ENCODE peak calls at places on chromosomes 12 and 14, in five cellular contexts. H, E, V, I and Q are unnamed samples.
A peak's percentile ranks its signal among the peaks of the same experiment; 100 is the strongest.

GRCh38 chr14:106141242-106142220 is 615.1 kb downstream of the TMEM121 start:
- DNase-seq in H (peak; percentile 60), E (no peak), V (no peak), I (no peak), Q (no peak)

GRCh38 chr12:27593266-27593665 is 69.3 kb downstream of the PPFIBP1 start:
- DNase-seq in H (no peak), E (no peak), V (no peak), I (no peak), Q (no peak)

GRCh38 chr12:92602476-92602875 is 100.3 kb upstream of the PLEKHG7 start:
- DNase-seq in H (no peak), E (no peak), V (peak; percentile 77), I (peak; percentile 92), Q (no peak)

GRCh38 chr14:76708028-76708427 is 53.2 kb upstream of the VASH1 start:
- DNase-seq in H (no peak), E (no peak), V (no peak), I (peak; percentile 33), Q (no peak)

GRCh38 chr12:125544979-125545378 is 479.7 kb downstream of the AACS start:
- DNase-seq in H (no peak), E (no peak), V (no peak), I (no peak), Q (no peak)

GRCh38 chr12:52903285-52903854 is 1.5 kb downstream of the KRT8 start:
- DNase-seq in H (peak; percentile 18), E (no peak), V (no peak), I (peak; percentile 59), Q (no peak)

GRCh38 chr14:68977137-68977740 is 1.9 kb downstream of the ACTN1 start:
- DNase-seq in H (peak; percentile 30), E (no peak), V (no peak), I (no peak), Q (peak; percentile 31)

GRCh38 chr14:106845286-106846087 is 1319.1 kb downstream of the TMEM121 start:
- DNase-seq in H (peak; percentile 77), E (no peak), V (no peak), I (no peak), Q (peak; percentile 85)

GRCh38 chr12:77847060-77847541 is 16.4 kb downstream of the NAV3 start:
- DNase-seq in H (no peak), E (no peak), V (no peak), I (peak; percentile 34), Q (no peak)

GRCh38 chr12:124636138-124636968 is 68.9 kb upstream of the NCOR2 start:
- DNase-seq in H (peak; percentile 49), E (peak; percentile 62), V (no peak), I (peak; percentile 88), Q (peak; percentile 26)

GRCh38 chr14:73472182-73473114 is 14.1 kb upstream of the NUMB start:
- DNase-seq in H (peak; percentile 26), E (no peak), V (peak; percentile 50), I (peak; percentile 86), Q (no peak)

GRCh38 chr12:113061061-113061694 is 4.6 kb downstream of the DTX1 start:
- DNase-seq in H (peak; percentile 62), E (no peak), V (no peak), I (no peak), Q (no peak)

GRCh38 chr12:50786498-50787231 is 22.8 kb downstream of the ATF1 start:
- DNase-seq in H (no peak), E (no peak), V (peak; percentile 93), I (peak; percentile 96), Q (peak; percentile 96)

GRCh38 chr12:88985011-88985410 is 367.3 kb downstream of the DUSP6 start:
- DNase-seq in H (no peak), E (no peak), V (no peak), I (no peak), Q (no peak)

GRCh38 chr14:89603938-89604480 is 187.0 kb upstream of the FOXN3 start:
- DNase-seq in H (no peak), E (no peak), V (no peak), I (no peak), Q (no peak)

GRCh38 chr12:22631863-22632463 is 7.0 kb downstream of the ETNK1 start:
- DNase-seq in H (no peak), E (no peak), V (no peak), I (peak; percentile 46), Q (no peak)

GRCh38 chr12:121709478-121709890 is 3.1 kb upstream of the TMEM120B start:
- DNase-seq in H (no peak), E (no peak), V (no peak), I (peak; percentile 83), Q (peak; percentile 64)

DNA sequence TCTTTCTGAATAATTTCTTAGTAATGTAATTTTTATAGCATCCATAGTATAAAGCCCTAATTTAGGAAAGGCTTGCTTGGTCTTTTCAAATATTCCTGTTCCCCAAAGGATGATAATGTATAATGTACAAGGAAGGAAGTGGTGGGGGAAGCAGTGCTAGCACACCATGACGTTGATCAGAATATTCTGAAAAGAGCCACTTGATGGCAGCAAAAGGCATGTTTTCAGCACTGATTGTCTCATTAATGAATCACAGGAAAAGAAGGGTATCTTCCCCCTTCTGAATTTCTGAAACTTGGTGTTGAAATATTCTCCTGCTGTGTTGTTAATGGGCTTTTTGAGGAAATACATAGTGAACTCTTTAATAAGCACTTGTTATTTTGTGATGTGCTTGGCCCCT is 121.9 kb downstream of the TMEM117 start:
- DNase-seq in H (peak; percentile 25), E (no peak), V (peak; percentile 15), I (peak; percentile 71), Q (no peak)
- TF ChIP-seq CTCF in H (peak; percentile 71), E (no peak), V (peak; percentile 59), I (peak; percentile 59), Q (peak; percentile 64)

GRCh38 chr12:132754555-132754954 is 7.1 kb downstream of the ANKLE2 start:
- DNase-seq in H (no peak), E (no peak), V (no peak), I (no peak), Q (no peak)
- TF ChIP-seq CTCF in H (no peak), E (no peak), V (no peak), I (no peak), Q (no peak)

DNA sequence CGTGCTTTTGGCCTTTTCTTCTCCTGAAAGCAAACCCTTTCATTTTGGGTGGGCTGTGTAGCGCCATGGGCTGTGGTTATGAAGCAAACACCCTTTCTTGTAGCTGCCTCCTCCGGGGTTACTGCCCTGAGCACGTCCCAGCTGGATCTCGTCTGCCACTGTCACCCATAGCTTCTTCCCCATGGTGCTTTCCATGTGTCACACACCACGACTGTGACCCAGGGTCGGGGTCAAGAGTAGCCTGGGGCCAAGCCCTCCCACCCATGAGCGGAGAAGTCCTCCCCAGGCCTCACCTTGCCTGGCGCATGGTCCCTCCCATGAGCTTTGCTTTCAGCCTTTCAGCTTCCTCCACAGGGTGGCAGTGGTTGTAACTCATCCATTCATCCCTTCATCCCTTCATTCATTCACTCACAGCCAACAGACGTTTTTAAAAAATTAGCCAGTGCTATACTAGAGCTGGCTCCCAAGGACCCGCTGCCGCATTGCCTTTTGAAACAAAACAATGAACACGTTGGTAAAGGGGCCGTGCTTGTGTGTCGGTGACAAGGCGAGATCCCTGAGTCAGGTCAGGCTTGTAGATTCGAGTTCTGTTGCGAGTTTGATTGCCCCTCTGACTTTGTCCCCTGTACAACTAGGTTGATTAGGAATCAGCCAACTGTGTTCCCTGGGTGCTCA is 29.5 kb downstream of the MEG3 start:
- DNase-seq in H (no peak), E (no peak), V (no peak), I (no peak), Q (no peak)
- TF ChIP-seq CTCF in H (peak; percentile 35), E (no peak), V (no peak), I (no peak), Q (no peak)

GRCh38 chr14:95993768-95994592 is 45.2 kb upstream of the C14orf132 start:
- DNase-seq in H (peak; percentile 34), E (no peak), V (peak; percentile 18), I (peak; percentile 67), Q (peak; percentile 15)
- TF ChIP-seq CTCF in H (peak; percentile 86), E (peak; percentile 37), V (peak; percentile 81), I (peak; percentile 83), Q (peak; percentile 89)

GRCh38 chr14:80208426-80208950 is 2.8 kb downstream of the DIO2 start:
- DNase-seq in H (no peak), E (no peak), V (no peak), I (no peak), Q (no peak)

GRCh38 chr14:80206351-80206750 is 5.0 kb downstream of the DIO2 start:
- DNase-seq in H (no peak), E (no peak), V (no peak), I (no peak), Q (no peak)

GRCh38 chr14:80200093-80200492 is 11.2 kb downstream of the DIO2 start:
- DNase-seq in H (no peak), E (no peak), V (no peak), I (no peak), Q (no peak)

DNA sequence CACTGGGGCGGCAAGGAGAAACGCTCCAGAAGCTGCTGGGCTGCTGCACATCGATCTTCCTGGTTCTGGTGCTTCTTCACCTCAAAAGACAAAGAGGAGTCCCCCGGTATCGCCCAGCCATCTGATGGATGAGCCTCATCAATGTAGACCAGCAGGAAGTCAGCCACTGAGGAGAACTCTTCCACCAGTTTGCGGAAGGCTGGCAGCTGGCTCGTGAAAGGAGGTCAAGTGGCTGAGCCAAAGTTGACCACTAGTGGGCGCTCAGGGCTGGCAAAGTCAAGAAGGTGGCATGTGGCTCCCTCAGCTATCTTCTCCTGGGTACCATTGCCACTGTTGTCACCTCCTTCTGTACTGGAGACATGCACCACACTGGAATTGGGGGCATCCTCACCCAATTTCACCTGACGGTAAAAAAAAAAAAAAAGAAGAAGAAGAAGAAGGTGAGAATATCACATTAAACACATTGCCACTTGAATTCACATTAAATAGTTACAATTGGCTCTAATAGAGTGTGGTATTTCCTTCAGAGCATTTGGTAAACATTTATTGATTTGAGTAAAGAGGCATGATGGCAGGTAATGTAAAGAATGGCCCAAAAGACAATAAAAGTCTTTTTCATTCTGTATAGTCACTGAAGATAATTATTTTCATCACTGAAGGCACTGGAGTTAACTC is 8.3 kb downstream of the DIO2 start:
- DNase-seq in H (peak; percentile 38), E (no peak), V (no peak), I (peak; percentile 18), Q (no peak)
- TF ChIP-seq CTCF in H (peak; percentile 49), E (no peak), V (peak; percentile 28), I (peak; percentile 51), Q (peak; percentile 59)

GRCh38 chr14:93998871-93999403 is 1.8 kb downstream of the CCDC197 start:
- DNase-seq in H (no peak), E (peak; percentile 41), V (no peak), I (no peak), Q (no peak)

GRCh38 chr14:94000986-94001385 is 3.9 kb downstream of the CCDC197 start:
- DNase-seq in H (no peak), E (no peak), V (no peak), I (no peak), Q (no peak)

GRCh38 chr14:94000267-94000666 is 3.2 kb downstream of the CCDC197 start:
- DNase-seq in H (no peak), E (no peak), V (no peak), I (no peak), Q (no peak)

GRCh38 chr14:93997933-93998870 is 1.1 kb downstream of the CCDC197 start:
- DNase-seq in H (no peak), E (peak; percentile 88), V (no peak), I (no peak), Q (no peak)

GRCh38 chr14:93999573-93999972 is 2.5 kb downstream of the CCDC197 start:
- DNase-seq in H (no peak), E (no peak), V (no peak), I (no peak), Q (no peak)
- TF ChIP-seq CTCF in H (no peak), E (no peak), V (no peak), I (no peak), Q (no peak)